ENCODE peak calls at places on chromosomes 7 and 10, in six cellular contexts. G, O, Z, B, T and N are unnamed samples.

GRCh38 chr10:94303929-94304328 is 58.8 kb downstream of the NOC3L start:
- DNase-seq in G (no peak), O (no peak), Z (no peak), B (no peak), T (no peak), N (no peak)

GRCh38 chr10:79502561-79503309 is 9.6 kb upstream of the EIF5AL1 start:
- DNase-seq in G (no peak), O (peak; percentile 66), Z (peak; percentile 52), B (no peak), T (no peak), N (no peak)

GRCh38 chr7:1727812-1728570 is 57.9 kb downstream of the ELFN1 start:
- DNase-seq in G (no peak), O (no peak), Z (peak; percentile 80), B (no peak), T (no peak), N (no peak)

GRCh38 chr7:94648731-94649130 is 7.2 kb downstream of the SGCE start:
- DNase-seq in G (no peak), O (no peak), Z (no peak), B (no peak), T (no peak), N (no peak)

GRCh38 chr7:47482013-47482761 is 99.7 kb downstream of the TNS3 start:
- DNase-seq in G (no peak), O (no peak), Z (peak; percentile 81), B (no peak), T (peak; percentile 83), N (no peak)

GRCh38 chr7:129781856-129782256 is 170.3 kb downstream of the NRF1 start:
- DNase-seq in G (no peak), O (peak; percentile 82), Z (peak; percentile 62), B (no peak), T (no peak), N (no peak)

GRCh38 chr7:151796871-151797270 is 80.0 kb downstream of the PRKAG2 start:
- DNase-seq in G (no peak), O (no peak), Z (no peak), B (no peak), T (no peak), N (no peak)

GRCh38 chr7:106035568-106035967 is 72.5 kb downstream of the CDHR3 start:
- DNase-seq in G (no peak), O (no peak), Z (no peak), B (no peak), T (no peak), N (no peak)

GRCh38 chr7:94391716-94392390 is 2.8 kb upstream of the COL1A2 start:
- DNase-seq in G (no peak), O (peak; percentile 49), Z (peak; percentile 36), B (no peak), T (no peak), N (no peak)

GRCh38 chr7:75996476-75996875 is 2.1 kb upstream of the TMEM120A start:
- DNase-seq in G (no peak), O (no peak), Z (no peak), B (no peak), T (no peak), N (no peak)

GRCh38 chr10:116913681-116914080 is 64.4 kb downstream of the ENO4 start:
- DNase-seq in G (no peak), O (no peak), Z (no peak), B (no peak), T (no peak), N (no peak)

GRCh38 chr10:118584181-118584954 is 11.1 kb downstream of the PRLHR start:
- DNase-seq in G (no peak), O (no peak), Z (no peak), B (no peak), T (peak; percentile 12), N (no peak)

GRCh38 chr7:12403287-12404181 is at the start of gene VWDE:
- DNase-seq in G (no peak), O (peak; percentile 87), Z (peak; percentile 80), B (no peak), T (peak; percentile 34), N (no peak)

GRCh38 chr10:83991986-83992753 is 147.1 kb upstream of the GHITM start:
- DNase-seq in G (peak; percentile 55), O (peak; percentile 78), Z (peak; percentile 30), B (peak; percentile 29), T (peak; percentile 30), N (peak; percentile 24)

GRCh38 chr10:132300582-132300981 is 7.2 kb downstream of the STK32C start:
- DNase-seq in G (no peak), O (no peak), Z (peak; percentile 51), B (no peak), T (no peak), N (no peak)

GRCh38 chr10:9228770-9229169 is 1174.3 kb downstream of the GATA3 start:
- DNase-seq in G (no peak), O (no peak), Z (no peak), B (no peak), T (no peak), N (no peak)

GRCh38 chr7:44962483-44963251 is 16.1 kb downstream of the MYO1G start:
- DNase-seq in G (no peak), O (peak; percentile 68), Z (peak; percentile 45), B (no peak), T (peak; percentile 27), N (no peak)

GRCh38 chr7:117385340-117386124 is 41.8 kb downstream of the ASZ1 start:
- DNase-seq in G (no peak), O (no peak), Z (peak; percentile 5), B (peak; percentile 7), T (peak; percentile 47), N (no peak)

GRCh38 chr10:122310311-122311050 is 39.4 kb downstream of the BTBD16 start:
- DNase-seq in G (no peak), O (no peak), Z (no peak), B (no peak), T (peak; percentile 98), N (no peak)

GRCh38 chr10:119932631-119933030 is 40.1 kb downstream of the SEC23IP start:
- DNase-seq in G (no peak), O (no peak), Z (no peak), B (no peak), T (no peak), N (no peak)

GRCh38 chr10:60905580-60905979 is 38.4 kb downstream of the RHOBTB1 start:
- DNase-seq in G (no peak), O (no peak), Z (no peak), B (no peak), T (peak; percentile 31), N (no peak)

GRCh38 chr7:148474421-148474820 is 116.1 kb upstream of the C7orf33 start:
- DNase-seq in G (no peak), O (peak; percentile 70), Z (no peak), B (no peak), T (no peak), N (no peak)

GRCh38 chr10:125056161-125057132 is 103.9 kb downstream of the CTBP2 start:
- DNase-seq in G (no peak), O (peak; percentile 25), Z (no peak), B (no peak), T (no peak), N (no peak)
- H3K4me2 ChIP-seq in G (no peak overlapping the region), O (peak overlapping the region; percentile 80), Z (peak overlapping the region; percentile 67), B (no peak overlapping the region), T (peak overlapping the region; percentile 32), N (no peak overlapping the region)

GRCh38 chr7:100411101-100411500 is 17.4 kb downstream of the ZCWPW1 start:
- DNase-seq in G (no peak), O (no peak), Z (no peak), B (no peak), T (no peak), N (no peak)

GRCh38 chr7:100415448-100415847 is 13.1 kb downstream of the ZCWPW1 start:
- DNase-seq in G (no peak), O (no peak), Z (no peak), B (no peak), T (no peak), N (no peak)

GRCh38 chr7:100418930-100419659 is 9.4 kb downstream of the ZCWPW1 start:
- DNase-seq in G (no peak), O (no peak), Z (no peak), B (no peak), T (no peak), N (no peak)

GRCh38 chr7:100413286-100413685 is 15.2 kb downstream of the ZCWPW1 start:
- DNase-seq in G (no peak), O (no peak), Z (no peak), B (no peak), T (no peak), N (no peak)

DNA sequence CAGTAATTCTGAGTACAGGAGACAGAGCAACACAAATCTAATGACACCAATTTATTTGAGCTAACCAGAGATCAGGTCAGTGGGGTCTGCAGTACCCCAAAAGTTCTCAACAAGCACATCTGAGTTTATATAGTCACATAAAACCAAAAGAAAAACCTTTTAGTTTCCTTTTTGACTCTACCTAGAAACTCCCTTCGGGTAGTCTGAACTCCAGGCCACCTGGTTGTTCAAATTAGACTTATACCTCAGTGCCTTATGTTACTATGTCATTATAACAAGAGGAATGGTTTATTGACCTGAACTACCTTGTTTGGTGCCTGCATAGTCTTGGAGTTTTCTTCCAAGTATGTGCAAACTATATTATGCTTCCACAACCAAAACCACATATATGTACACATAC is 14.6 kb downstream of the ZCWPW1 start:
- DNase-seq in G (no peak), O (no peak), Z (no peak), B (no peak), T (no peak), N (no peak)
- H3K4me2 ChIP-seq in G (peak overlapping the region; percentile 73), O (no peak overlapping the region), Z (no peak overlapping the region), B (no peak overlapping the region), T (no peak overlapping the region), N (no peak overlapping the region)

GRCh38 chr10:127942811-127943210 is 35.9 kb downstream of the PTPRE start:
- DNase-seq in G (no peak), O (no peak), Z (peak; percentile 42), B (no peak), T (peak; percentile 96), N (no peak)
- H3K4me2 ChIP-seq in G (no peak overlapping the region), O (no peak overlapping the region), Z (no peak overlapping the region), B (no peak overlapping the region), T (peak overlapping the region; percentile 41), N (no peak overlapping the region)

GRCh38 chr7:66844552-66845381 is 76.3 kb upstream of the TMEM248 start:
- DNase-seq in G (peak; percentile 92), O (peak; percentile 99), Z (peak; percentile 100), B (peak; percentile 99), T (peak; percentile 99), N (peak; percentile 98)

GRCh38 chr7:66845382-66846095 is 75.5 kb upstream of the TMEM248 start:
- DNase-seq in G (no peak), O (no peak), Z (peak; percentile 32), B (peak; percentile 5), T (no peak), N (no peak)

DNA sequence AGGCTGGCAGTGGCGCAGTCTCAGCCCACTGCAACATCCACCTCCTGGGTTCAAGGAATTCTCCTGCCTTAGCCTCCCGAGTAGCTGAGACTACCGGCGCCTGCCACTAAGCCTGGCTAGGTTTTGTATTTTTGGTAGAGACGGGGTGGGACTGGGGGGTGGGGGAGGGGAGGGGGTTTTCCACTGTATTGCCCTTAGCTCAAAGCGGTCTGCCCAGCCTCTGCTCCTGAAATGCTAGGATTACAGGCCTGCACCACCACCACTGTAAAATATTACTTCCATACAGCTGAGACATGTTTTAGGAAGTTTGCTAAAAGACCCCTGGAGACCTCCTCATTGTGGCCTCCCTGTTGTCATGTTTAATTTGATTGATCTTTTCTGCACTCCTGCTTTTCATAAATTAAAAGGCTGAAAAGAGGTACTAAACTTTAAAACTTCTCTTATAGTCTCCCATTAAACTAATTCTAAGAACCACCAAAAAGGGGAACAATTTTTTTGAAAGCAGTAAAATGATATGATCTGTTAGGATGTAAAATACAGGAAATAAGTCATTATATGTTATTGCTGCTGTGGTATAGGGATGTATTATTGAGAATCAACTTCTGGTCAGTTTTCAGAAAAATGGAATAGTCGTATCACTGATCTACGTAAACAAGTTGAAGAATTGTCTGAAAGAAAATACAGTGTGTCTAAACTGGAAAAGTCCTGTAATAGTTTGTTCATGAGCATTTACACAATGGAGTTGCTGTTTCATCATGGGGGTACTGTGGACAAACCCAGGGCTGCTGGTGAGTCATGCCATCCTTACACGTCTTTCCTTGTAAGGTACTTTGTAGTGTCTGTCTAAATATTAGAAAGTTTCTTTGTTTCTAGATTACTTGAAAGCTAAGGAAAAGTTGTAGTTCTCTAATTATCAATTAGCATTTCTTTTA is 72.9 kb upstream of the TMEM248 start:
- DNase-seq in G (no peak), O (peak; percentile 12), Z (no peak), B (no peak), T (peak; percentile 88), N (no peak)
- H3K4me2 ChIP-seq in G (no peak overlapping the region), O (peak overlapping the region; percentile 44), Z (no peak overlapping the region), B (no peak overlapping the region), T (peak overlapping the region; percentile 32), N (no peak overlapping the region)